ENCODE peak calls at places on chromosomes 13 and 19, in six cellular contexts. T is B cell; P is head of caudate nucleus; U is SK-N-DZ; L is effector memory CD4-positive, alpha-beta T cell; E is stimulated activated CD8-positive, alpha-beta memory T cell treated with anti-CD3 and anti-CD28 coated beads, Interleukin-4, amount 100 ng/mL, for 24 hours. K is an unnamed sample.

GRCh38 chr19:56671613-56671994 is at the start of gene ZNF835:
- DNase-seq in E (peak; percentile 76), T (peak; percentile 94), L (peak; percentile 55), P (peak; percentile 95), U (peak; percentile 79), K (no peak)

GRCh38 chr19:41619018-41619571 is 7.8 kb downstream of the CEACAM4 start:
- DNase-seq in U (no peak), P (no peak), L (no peak), E (no peak), T (peak; percentile 15), K (no peak)

GRCh38 chr19:4922530-4923378 is 13.5 kb downstream of the UHRF1 start:
- DNase-seq in U (no peak), P (no peak), E (no peak), L (no peak), T (no peak), K (no peak)

GRCh38 chr13:39353988-39354387 is 249.0 kb downstream of the LHFPL6 start:
- DNase-seq in E (no peak), U (no peak), T (no peak), L (no peak), P (no peak), K (no peak)

GRCh38 chr13:113178070-113178895 is 19.8 kb downstream of the PROZ start:
- DNase-seq in P (no peak), T (no peak), U (no peak), L (no peak), E (no peak), K (no peak)

GRCh38 chr13:46551410-46552301 is 1.3 kb upstream of the LRCH1 start:
- DNase-seq in P (peak; percentile 61), T (peak; percentile 73), L (peak; percentile 43), E (peak; percentile 48), U (peak; percentile 78), K (peak; percentile 73)

GRCh38 chr13:34044041-34044440 is 226.1 kb downstream of the RFC3 start:
- DNase-seq in P (no peak), E (no peak), L (no peak), T (no peak), U (no peak), K (no peak)

GRCh38 chr19:1085053-1085658 is 10.0 kb downstream of the POLR2E start:
- DNase-seq in P (no peak), U (no peak), T (no peak), E (no peak), L (no peak), K (no peak)

GRCh38 chr19:45306522-45307027 is 16.1 kb downstream of the CKM start:
- DNase-seq in P (no peak), U (peak; percentile 48), T (no peak), E (no peak), L (no peak), K (no peak)

GRCh38 chr13:30616927-30617314 is 799 bp upstream of the USPL1 start:
- DNase-seq in P (peak; percentile 57), T (peak; percentile 75), E (peak; percentile 20), L (peak; percentile 53), U (no peak), K (peak; percentile 95)